ENCODE peak calls at places on chromosomes 13 and 19, in five cellular contexts. X is MM.1S, Q is endodermal cell, T is astrocyte of the spinal cord, G is NCI-H1092 treated with DMSO at 0.1 percent for 48 hours. C is an unnamed sample.

GRCh38 chr13:73677041-73677589 is 457.1 kb downstream of the KLF12 start:
- DNase-seq in G (no peak), T (peak; percentile 60), X (no peak), Q (no peak), C (no peak)

GRCh38 chr13:111874981-111875380 is 192.0 kb upstream of the SOX1 start:
- DNase-seq in Q (peak; percentile 18), T (no peak), G (no peak), X (no peak), C (no peak)

GRCh38 chr19:31356587-31357314 is 7.5 kb upstream of the TSHZ3 start:
- DNase-seq in G (no peak), T (no peak), X (no peak), Q (peak; percentile 85), C (peak; percentile 93)

GRCh38 chr13:48066310-48066989 is 28.5 kb downstream of the MED4 start:
- DNase-seq in T (no peak), Q (no peak), G (no peak), X (peak; percentile 35), C (no peak)

GRCh38 chr19:2636897-2637683 is 65.4 kb downstream of the GNG7 start:
- DNase-seq in T (peak; percentile 42), Q (peak; percentile 92), G (peak; percentile 23), X (peak; percentile 66), C (peak; percentile 98)

GRCh38 chr13:63497601-63498000 is 2082.0 kb upstream of the PCDH20 start:
- DNase-seq in Q (no peak), X (no peak), T (no peak), G (no peak), C (no peak)

GRCh38 chr19:33794578-33795369 is 1.9 kb upstream of the KCTD15 start:
- DNase-seq in X (no peak), Q (peak; percentile 69), G (no peak), T (peak; percentile 50), C (peak; percentile 87)

GRCh38 chr13:99686157-99686572 is 184.9 kb downstream of the TM9SF2 start:
- DNase-seq in T (peak; percentile 67), G (no peak), Q (peak; percentile 84), X (no peak), C (no peak)

GRCh38 chr19:34575206-34575605 is 93.6 kb downstream of the WTIP start:
- DNase-seq in X (no peak), Q (peak; percentile 43), G (no peak), T (no peak), C (peak; percentile 19)

GRCh38 chr13:51397262-51397933 is 55.4 kb downstream of the INTS6 start:
- DNase-seq in X (no peak), G (no peak), T (peak; percentile 61), Q (peak; percentile 48), C (peak; percentile 2)

GRCh38 chr19:51514866-51515481 is 13.4 kb upstream of the SIGLEC12 start:
- DNase-seq in X (peak; percentile 39), Q (no peak), T (peak; percentile 45), G (peak; percentile 33), C (peak; percentile 67)

GRCh38 chr19:571127-571974 is 1.0 kb upstream of the BSG start:
- DNase-seq in T (no peak), G (peak; percentile 74), Q (peak; percentile 83), X (peak; percentile 68), C (peak; percentile 82)

GRCh38 chr19:33212773-33213172 is 12.9 kb downstream of the SLC7A10 start:
- DNase-seq in G (no peak), T (no peak), Q (no peak), X (no peak), C (peak; percentile 60)

C was measured in H7.